ENCODE peak calls at places on chromosomes 11 and 22, in four cellular contexts. Q is lung; R is HuH-7.5; J is activated naive CD8-positive, alpha-beta T cell treated with anti-CD3 and anti-CD28 coated beads, Interleukin-2, amount 50 U/mL, for 16 hours. V is an unnamed sample.

GRCh38 chr11:108923413-108923812 is 258.5 kb downstream of the DDX10 start:
- DNase-seq in Q (no peak), R (no peak), J (no peak), V (no peak)

GRCh38 chr11:37512156-37512780 is 914.2 kb upstream of the RAG2 start:
- DNase-seq in Q (no peak), R (no peak), J (no peak), V (no peak)

GRCh38 chr11:78985654-78986053 is 411.0 kb upstream of the NARS2 start:
- DNase-seq in Q (no peak), R (no peak), J (no peak), V (no peak)

GRCh38 chr11:44338031-44338430 is 28.1 kb upstream of the ALX4 start:
- DNase-seq in Q (no peak), R (no peak), J (no peak), V (no peak)

GRCh38 chr11:74019104-74019738 is 10.3 kb upstream of the UCP3 start:
- DNase-seq in Q (no peak), R (peak; percentile 23), J (no peak), V (no peak)

GRCh38 chr11:102761646-102762238 is 18.7 kb downstream of the MMP10 start:
- DNase-seq in Q (no peak), R (no peak), J (no peak), V (peak; percentile 48)

GRCh38 chr11:12724301-12725046 is 50.3 kb downstream of the TEAD1 start:
- DNase-seq in Q (peak; percentile 79), R (no peak), J (no peak), V (peak; percentile 84)

GRCh38 chr11:118098996-118099837 is 12.5 kb upstream of the SMIM35 start:
- DNase-seq in Q (no peak), R (no peak), J (no peak), V (no peak)

GRCh38 chr11:103662880-103663279 is 373.6 kb upstream of the DDI1 start:
- DNase-seq in Q (no peak), R (no peak), J (no peak), V (no peak)

GRCh38 chr11:65868076-65868667 is 4.4 kb downstream of the EFEMP2 start:
- DNase-seq in Q (no peak), R (no peak), J (no peak), V (peak; percentile 63)

GRCh38 chr11:61603667-61604066 is 22.8 kb upstream of the SYT7 start:
- DNase-seq in Q (no peak), R (no peak), J (no peak), V (no peak)

GRCh38 chr11:121105851-121106250 is 4.8 kb downstream of the TECTA start:
- DNase-seq in Q (no peak), R (no peak), J (no peak), V (no peak)

GRCh38 chr22:44764974-44765373 is 12.6 kb downstream of the ARHGAP8 start:
- DNase-seq in Q (no peak), R (no peak), J (no peak), V (no peak)

GRCh38 chr22:50530280-50530856 is 556 bp upstream of the TYMP start:
- DNase-seq in Q (peak; percentile 90), R (no peak), J (no peak), V (no peak)

GRCh38 chr11:60343094-60343704 is 16.1 kb downstream of the MS4A6E start:
- DNase-seq in Q (no peak), R (no peak), J (no peak), V (peak; percentile 23)

GRCh38 chr11:61706452-61707400 is 26.5 kb downstream of the DAGLA start:
- DNase-seq in Q (no peak), R (no peak), J (no peak), V (no peak)

GRCh38 chr22:47084226-47084625 is 321.8 kb downstream of the TBC1D22A start:
- DNase-seq in Q (no peak), R (no peak), J (no peak), V (no peak)